ENCODE peak calls at places on chromosomes 11 and 22, in six cellular contexts. Q is right lobe of liver, O is uterus, T is K562, E is tibial nerve, W is heart left ventricle. D is an unnamed sample.

GRCh38 chr11:44529895-44530412 is 35.5 kb upstream of the CD82 start:
- DNase-seq in O (no peak), W (no peak), T (no peak), Q (no peak), E (no peak), D (no peak)

GRCh38 chr11:45796461-45796861 is 8.5 kb upstream of the SLC35C1 start:
- DNase-seq in W (no peak), Q (peak; percentile 14), E (no peak), O (no peak), T (no peak), D (no peak)

GRCh38 chr11:78038697-78039313 is 15.7 kb upstream of the KCTD14 start:
- DNase-seq in E (no peak), O (no peak), T (no peak), Q (peak; percentile 73), W (no peak), D (peak; percentile 85)

GRCh38 chr22:39181778-39182177 is 29.3 kb upstream of the CBX7 start:
- DNase-seq in Q (peak; percentile 21), W (no peak), T (no peak), E (no peak), O (no peak), D (no peak)

GRCh38 chr11:131671764-131672163 is 301.3 kb downstream of the NTM start:
- DNase-seq in Q (no peak), W (no peak), E (no peak), O (no peak), T (no peak), D (no peak)

GRCh38 chr11:3050386-3051325 is 6.6 kb downstream of the CARS1 start:
- DNase-seq in E (no peak), W (no peak), Q (no peak), O (no peak), T (no peak), D (no peak)

GRCh38 chr11:120180571-120181445 is 30.0 kb upstream of the OAF start:
- DNase-seq in E (peak; percentile 4), T (peak; percentile 9), O (peak; percentile 57), Q (peak; percentile 37), W (peak; percentile 66), D (peak; percentile 9)

GRCh38 chr11:121521145-121522042 is 68.6 kb upstream of the SORL1-AS1 start:
- DNase-seq in W (no peak), T (no peak), E (no peak), Q (no peak), O (no peak), D (no peak)

GRCh38 chr22:46845281-46846153 is 83.1 kb downstream of the TBC1D22A start:
- DNase-seq in E (no peak), O (no peak), W (no peak), Q (no peak), T (no peak), D (no peak)

GRCh38 chr11:14359573-14360031 is 619 bp upstream of the RRAS2 start:
- DNase-seq in O (no peak), E (no peak), T (no peak), W (no peak), Q (no peak), D (no peak)
- H3K4me3 ChIP-seq in O (no peak overlapping the region), E (peak overlapping the region; percentile 86), T (peak overlapping the region; percentile 94), W (peak overlapping the region; percentile 85), Q (peak overlapping the region; percentile 85), D (peak overlapping the region; percentile 80)

GRCh38 chr11:118690553-118691304 is 11.3 kb upstream of the TREH start:
- DNase-seq in W (no peak), O (no peak), Q (no peak), E (no peak), T (no peak), D (peak; percentile 29)
- H3K4me1 ChIP-seq in W (peaks cover 7% of the 10 kb centered on the region), O (no peaks in the 10 kb centered on the region), Q (peaks cover 9% of the 10 kb centered on the region), E (peaks cover 38% of the 10 kb centered on the region), T (peaks cover 39% of the 10 kb centered on the region), D (no peaks in the 10 kb centered on the region)

DNA sequence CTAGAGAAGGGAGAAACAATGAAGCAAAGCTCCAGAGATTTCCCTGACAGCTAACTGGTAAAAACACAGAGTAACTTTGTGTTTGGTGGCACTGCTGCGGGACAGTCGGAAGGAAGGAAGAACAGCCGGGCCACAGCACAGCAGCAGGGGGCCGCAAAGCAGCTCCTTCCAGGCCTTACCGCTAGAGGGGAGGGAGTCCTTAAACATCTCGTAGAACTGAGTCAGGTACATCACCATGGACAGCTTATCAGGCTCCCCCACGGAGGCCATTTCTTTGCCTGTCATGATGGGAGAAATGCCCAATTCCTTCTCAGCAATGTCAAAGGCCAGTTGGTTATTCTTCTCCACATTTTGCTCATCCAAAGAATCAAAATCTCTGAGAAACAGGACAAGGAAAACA is 114.6 kb upstream of the BID start:
- DNase-seq in W (no peak), E (no peak), T (peak; percentile 78), Q (no peak), O (no peak), D (no peak)
- TF ChIP-seq CTCF in W (no peak), E (no peak), T (peak; percentile 92), Q (no peak), O (no peak), D (no peak)

GRCh38 chr11:68371176-68372041 is 59.0 kb downstream of the LRP5 start:
- DNase-seq in W (peak; percentile 79), T (no peak), Q (peak; percentile 58), O (no peak), E (no peak), D (no peak)
- H3K4me3 ChIP-seq in W (no peak overlapping the region), T (no peak overlapping the region), Q (no peak overlapping the region), O (no peak overlapping the region), E (no peak overlapping the region), D (no peak overlapping the region)

D was measured in pancreas.